ENCODE peak calls at places on chromosomes 7 and 10, in ten cellular contexts. One of them, this sample, is unnamed.

GRCh38 chr7:15326044-15326644 is 235.7 kb downstream of the AGMO start:
- DNase-seq in suprapubic skin: no peak
- DNase-seq in sigmoid colon: no peak
- DNase-seq in A549: peak; percentile 5
- DNase-seq in H1: no peak
- DNase-seq in stomach: no peak
- DNase-seq in GM12878: no peak
- DNase-seq in esophagus muscularis mucosa: no peak
- DNase-seq in ovary: no peak
- DNase-seq in tibial nerve: no peak
- DNase-seq in this sample: no peak

GRCh38 chr7:6653101-6653995 is 16.2 kb downstream of the ZNF316 start:
- DNase-seq in esophagus muscularis mucosa: no peak
- DNase-seq in sigmoid colon: peak; percentile 40
- DNase-seq in ovary: no peak
- DNase-seq in suprapubic skin: no peak
- DNase-seq in tibial nerve: no peak
- DNase-seq in A549: no peak
- DNase-seq in H1: no peak
- DNase-seq in GM12878: no peak
- DNase-seq in stomach: no peak
- DNase-seq in this sample: no peak

GRCh38 chr7:123747089-123747488 is 1.7 kb downstream of the WASL start:
- DNase-seq in ovary: no peak
- DNase-seq in GM12878: no peak
- DNase-seq in esophagus muscularis mucosa: no peak
- DNase-seq in tibial nerve: no peak
- DNase-seq in suprapubic skin: no peak
- DNase-seq in sigmoid colon: no peak
- DNase-seq in stomach: no peak
- DNase-seq in A549: no peak
- DNase-seq in H1: no peak
- DNase-seq in this sample: no peak

GRCh38 chr10:47290338-47290737 is 9.7 kb upstream of the GDF10 start:
- DNase-seq in tibial nerve: no peak
- DNase-seq in suprapubic skin: no peak
- DNase-seq in A549: no peak
- DNase-seq in stomach: no peak
- DNase-seq in sigmoid colon: no peak
- DNase-seq in ovary: no peak
- DNase-seq in H1: no peak
- DNase-seq in esophagus muscularis mucosa: no peak
- DNase-seq in GM12878: no peak
- DNase-seq in this sample: no peak

GRCh38 chr10:3066317-3066931 is 924 bp upstream of the PFKP start:
- DNase-seq in ovary: peak; percentile 54
- DNase-seq in H1: no peak
- DNase-seq in sigmoid colon: no peak
- DNase-seq in A549: no peak
- DNase-seq in stomach: no peak
- DNase-seq in GM12878: no peak
- DNase-seq in suprapubic skin: no peak
- DNase-seq in tibial nerve: no peak
- DNase-seq in esophagus muscularis mucosa: no peak
- DNase-seq in this sample: no peak

GRCh38 chr10:73908853-73909611 is 1.9 kb upstream of the PLAU start:
- DNase-seq in tibial nerve: peak; percentile 40
- DNase-seq in ovary: no peak
- DNase-seq in stomach: no peak
- DNase-seq in esophagus muscularis mucosa: no peak
- DNase-seq in A549: peak; percentile 81
- DNase-seq in GM12878: peak; percentile 63
- DNase-seq in suprapubic skin: no peak
- DNase-seq in sigmoid colon: peak; percentile 71
- DNase-seq in H1: no peak
- DNase-seq in this sample: peak; percentile 28

GRCh38 chr7:4871056-4871680 is 9.3 kb upstream of the PAPOLB start:
- DNase-seq in GM12878: no peak
- DNase-seq in tibial nerve: no peak
- DNase-seq in sigmoid colon: no peak
- DNase-seq in A549: no peak
- DNase-seq in H1: no peak
- DNase-seq in suprapubic skin: no peak
- DNase-seq in ovary: no peak
- DNase-seq in stomach: no peak
- DNase-seq in esophagus muscularis mucosa: no peak
- DNase-seq in this sample: no peak

GRCh38 chr7:50335795-50336754 is 31.6 kb downstream of the IKZF1 start:
- DNase-seq in ovary: no peak
- DNase-seq in esophagus muscularis mucosa: no peak
- DNase-seq in A549: no peak
- DNase-seq in stomach: no peak
- DNase-seq in suprapubic skin: no peak
- DNase-seq in H1: no peak
- DNase-seq in tibial nerve: no peak
- DNase-seq in sigmoid colon: peak; percentile 61
- DNase-seq in GM12878: no peak
- DNase-seq in this sample: peak; percentile 68

GRCh38 chr10:18204050-18204449 is 63.8 kb downstream of the CACNB2 start:
- DNase-seq in stomach: no peak
- DNase-seq in esophagus muscularis mucosa: no peak
- DNase-seq in tibial nerve: no peak
- DNase-seq in suprapubic skin: no peak
- DNase-seq in GM12878: no peak
- DNase-seq in A549: no peak
- DNase-seq in sigmoid colon: no peak
- DNase-seq in ovary: no peak
- DNase-seq in H1: no peak
- DNase-seq in this sample: no peak

GRCh38 chr10:71974489-71975011 is 10.4 kb downstream of the CHST3 start:
- DNase-seq in A549: peak; percentile 80
- DNase-seq in esophagus muscularis mucosa: no peak
- DNase-seq in suprapubic skin: no peak
- DNase-seq in H1: no peak
- DNase-seq in stomach: no peak
- DNase-seq in ovary: no peak
- DNase-seq in GM12878: no peak
- DNase-seq in sigmoid colon: peak; percentile 74
- DNase-seq in tibial nerve: no peak
- DNase-seq in this sample: no peak

GRCh38 chr7:39465055-39465929 is 100.9 kb upstream of the YAE1 start:
- DNase-seq in A549: peak; percentile 39
- DNase-seq in suprapubic skin: no peak
- DNase-seq in ovary: peak; percentile 33
- DNase-seq in sigmoid colon: no peak
- DNase-seq in H1: peak; percentile 54
- DNase-seq in GM12878: peak; percentile 17
- DNase-seq in stomach: peak; percentile 48
- DNase-seq in esophagus muscularis mucosa: peak; percentile 47
- DNase-seq in tibial nerve: peak; percentile 16
- DNase-seq in this sample: peak; percentile 50

GRCh38 chr10:127755758-127756157 is 18.8 kb downstream of the FOXI2 start:
- DNase-seq in suprapubic skin: no peak
- DNase-seq in ovary: no peak
- DNase-seq in esophagus muscularis mucosa: no peak
- DNase-seq in tibial nerve: no peak
- DNase-seq in sigmoid colon: no peak
- DNase-seq in GM12878: no peak
- DNase-seq in stomach: no peak
- DNase-seq in A549: no peak
- DNase-seq in H1: no peak
- DNase-seq in this sample: no peak

GRCh38 chr7:1653500-1653899 is 16.6 kb upstream of the ELFN1 start:
- DNase-seq in stomach: no peak
- DNase-seq in H1: no peak
- DNase-seq in GM12878: no peak
- DNase-seq in tibial nerve: no peak
- DNase-seq in A549: no peak
- DNase-seq in suprapubic skin: no peak
- DNase-seq in ovary: no peak
- DNase-seq in sigmoid colon: no peak
- DNase-seq in esophagus muscularis mucosa: no peak
- DNase-seq in this sample: no peak

GRCh38 chr7:130896898-130897514 is 163.0 kb upstream of the KLF14 start:
- DNase-seq in H1: peak; percentile 80
- DNase-seq in suprapubic skin: no peak
- DNase-seq in stomach: peak; percentile 71
- DNase-seq in sigmoid colon: peak; percentile 81
- DNase-seq in ovary: peak; percentile 79
- DNase-seq in A549: peak; percentile 67
- DNase-seq in tibial nerve: no peak
- DNase-seq in esophagus muscularis mucosa: no peak
- DNase-seq in GM12878: no peak
- DNase-seq in this sample: peak; percentile 80

GRCh38 chr7:130894146-130895005 is 160.4 kb upstream of the KLF14 start:
- DNase-seq in suprapubic skin: peak; percentile 84
- DNase-seq in sigmoid colon: peak; percentile 78
- DNase-seq in H1: no peak
- DNase-seq in ovary: peak; percentile 85
- DNase-seq in GM12878: no peak
- DNase-seq in stomach: peak; percentile 73
- DNase-seq in esophagus muscularis mucosa: no peak
- DNase-seq in A549: peak; percentile 80
- DNase-seq in tibial nerve: peak; percentile 66
- DNase-seq in this sample: no peak

GRCh38 chr7:130897515-130898419 is 163.8 kb upstream of the KLF14 start:
- DNase-seq in tibial nerve: no peak
- DNase-seq in ovary: no peak
- DNase-seq in esophagus muscularis mucosa: no peak
- DNase-seq in GM12878: peak; percentile 62
- DNase-seq in H1: no peak
- DNase-seq in stomach: no peak
- DNase-seq in suprapubic skin: no peak
- DNase-seq in sigmoid colon: no peak
- DNase-seq in A549: no peak
- DNase-seq in this sample: no peak

GRCh38 chr7:130895006-130895750 is 161.2 kb upstream of the KLF14 start:
- DNase-seq in esophagus muscularis mucosa: no peak
- DNase-seq in suprapubic skin: no peak
- DNase-seq in A549: no peak
- DNase-seq in sigmoid colon: no peak
- DNase-seq in GM12878: no peak
- DNase-seq in tibial nerve: no peak
- DNase-seq in ovary: no peak
- DNase-seq in stomach: no peak
- DNase-seq in H1: no peak
- DNase-seq in this sample: no peak

GRCh38 chr7:130896051-130896881 is 162.3 kb upstream of the KLF14 start:
- DNase-seq in stomach: no peak
- DNase-seq in ovary: no peak
- DNase-seq in GM12878: no peak
- DNase-seq in suprapubic skin: no peak
- DNase-seq in tibial nerve: no peak
- DNase-seq in A549: no peak
- DNase-seq in sigmoid colon: no peak
- DNase-seq in esophagus muscularis mucosa: no peak
- DNase-seq in H1: no peak
- DNase-seq in this sample: no peak
- TF ChIP-seq CTCF in stomach: no peak
- TF ChIP-seq CTCF in ovary: no peak
- TF ChIP-seq CTCF in GM12878: peak; percentile 34
- TF ChIP-seq CTCF in suprapubic skin: no peak
- TF ChIP-seq CTCF in tibial nerve: no peak
- TF ChIP-seq CTCF in A549: no peak
- TF ChIP-seq CTCF in sigmoid colon: no peak
- TF ChIP-seq CTCF in esophagus muscularis mucosa: no peak
- TF ChIP-seq CTCF in H1: peak; percentile 61
- TF ChIP-seq CTCF in this sample: no peak

DNA sequence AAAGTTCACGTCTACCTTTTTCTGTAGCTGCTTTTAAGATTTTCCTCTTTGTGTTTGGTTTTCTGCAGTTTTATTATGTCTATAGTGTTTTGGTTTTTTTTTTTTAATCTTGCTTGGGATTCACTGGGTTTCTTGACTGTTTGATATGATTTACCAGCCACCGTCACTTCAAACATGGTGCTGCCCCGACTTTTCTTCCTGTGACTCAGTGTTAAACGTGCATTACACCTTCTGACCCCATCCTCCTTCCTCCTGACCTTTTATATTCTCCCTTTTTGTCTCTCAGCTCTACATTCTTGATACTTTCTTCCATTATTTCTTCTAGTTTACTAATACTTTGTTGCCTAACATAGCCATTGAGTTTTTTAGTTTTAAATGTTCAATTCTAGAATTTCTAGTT is 61.5 kb downstream of the GNA12 start:
- DNase-seq in GM12878: no peak
- DNase-seq in stomach: no peak
- DNase-seq in suprapubic skin: no peak
- DNase-seq in tibial nerve: no peak
- DNase-seq in A549: no peak
- DNase-seq in ovary: no peak
- DNase-seq in esophagus muscularis mucosa: no peak
- DNase-seq in H1: no peak
- DNase-seq in sigmoid colon: no peak
- DNase-seq in this sample: no peak
- TF ChIP-seq EP300 in GM12878: no peak
- TF ChIP-seq EP300 in stomach: no peak
- TF ChIP-seq EP300 in suprapubic skin: no peak
- TF ChIP-seq EP300 in tibial nerve: no peak
- TF ChIP-seq EP300 in A549: no peak
- TF ChIP-seq EP300 in ovary: no peak
- TF ChIP-seq EP300 in esophagus muscularis mucosa: no peak
- TF ChIP-seq EP300 in H1: no peak
- TF ChIP-seq EP300 in sigmoid colon: no peak
- TF ChIP-seq EP300 in this sample: no peak

DNA sequence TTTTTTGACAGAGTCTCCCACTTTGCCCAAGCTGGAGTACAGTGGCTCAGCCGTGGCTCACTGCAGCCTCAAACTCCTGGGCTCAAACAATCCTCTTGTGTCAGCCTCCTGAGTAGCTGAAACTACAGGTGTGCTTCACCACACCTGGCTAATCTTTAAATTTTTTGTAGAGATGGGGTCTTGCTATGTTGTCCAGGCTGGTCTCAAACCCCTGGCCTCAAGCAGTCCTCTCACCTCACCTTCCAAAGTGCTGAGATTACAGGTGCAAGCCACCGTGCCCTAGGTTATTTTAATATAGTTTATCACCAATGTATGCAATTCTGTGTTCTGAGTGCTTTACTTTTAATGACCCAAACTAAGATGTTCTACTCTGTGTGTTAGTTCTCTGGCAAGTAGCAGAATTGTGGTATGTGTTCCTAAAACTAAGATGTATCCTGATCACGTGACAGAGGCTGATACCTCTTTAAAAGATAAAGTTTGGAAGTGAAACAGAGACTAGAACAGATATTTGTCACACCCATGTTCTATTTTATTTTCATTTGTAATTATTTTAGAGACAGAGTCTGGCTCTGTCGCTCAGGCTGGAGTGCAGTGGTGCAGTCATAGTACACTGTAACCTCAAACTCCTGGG is 22.1 kb upstream of the PFKFB3 start:
- DNase-seq in A549: no peak
- DNase-seq in sigmoid colon: no peak
- DNase-seq in stomach: no peak
- DNase-seq in esophagus muscularis mucosa: no peak
- DNase-seq in H1: no peak
- DNase-seq in tibial nerve: no peak
- DNase-seq in suprapubic skin: no peak
- DNase-seq in ovary: no peak
- DNase-seq in GM12878: no peak
- DNase-seq in this sample: no peak
- TF ChIP-seq CTCF in A549: no peak
- TF ChIP-seq CTCF in sigmoid colon: no peak
- TF ChIP-seq CTCF in stomach: no peak
- TF ChIP-seq CTCF in esophagus muscularis mucosa: no peak
- TF ChIP-seq CTCF in H1: no peak
- TF ChIP-seq CTCF in tibial nerve: no peak
- TF ChIP-seq CTCF in suprapubic skin: no peak
- TF ChIP-seq CTCF in ovary: no peak
- TF ChIP-seq CTCF in GM12878: no peak
- TF ChIP-seq CTCF in this sample: no peak

GRCh38 chr10:69220041-69220451 is at the start of gene HKDC1:
- DNase-seq in ovary: no peak
- DNase-seq in GM12878: no peak
- DNase-seq in H1: no peak
- DNase-seq in esophagus muscularis mucosa: no peak
- DNase-seq in tibial nerve: no peak
- DNase-seq in A549: peak; percentile 84
- DNase-seq in suprapubic skin: no peak
- DNase-seq in stomach: no peak
- DNase-seq in sigmoid colon: no peak
- DNase-seq in this sample: no peak
- TF ChIP-seq EP300 in ovary: no peak
- TF ChIP-seq EP300 in GM12878: no peak
- TF ChIP-seq EP300 in H1: no peak
- TF ChIP-seq EP300 in esophagus muscularis mucosa: no peak
- TF ChIP-seq EP300 in tibial nerve: no peak
- TF ChIP-seq EP300 in A549: no peak
- TF ChIP-seq EP300 in suprapubic skin: no peak
- TF ChIP-seq EP300 in stomach: no peak
- TF ChIP-seq EP300 in sigmoid colon: no peak
- TF ChIP-seq EP300 in this sample: no peak